ENCODE peak calls at places on chromosomes 6 and 20, in four cellular contexts. N is HepG2, A is K562, E is GM12878. X is an unnamed sample.

GRCh38 chr6:56246941-56247653 is at the start of gene COL21A1:
- DNase-seq in N (no peak), A (no peak), E (no peak), X (peak; percentile 35)

GRCh38 chr6:130376921-130377320 is 11.1 kb downstream of the TMEM200A start:
- DNase-seq in A (no peak), N (no peak), E (no peak), X (no peak)

GRCh38 chr6:16058188-16058780 is 70.6 kb upstream of the MYLIP start:
- DNase-seq in N (no peak), A (no peak), E (no peak), X (no peak)

GRCh38 chr6:28211840-28212509 is 13.1 kb upstream of the ZSCAN9 start:
- DNase-seq in N (no peak), E (no peak), A (peak; percentile 66), X (no peak)

GRCh38 chr6:111533087-111533784 is 50.2 kb upstream of the REV3L start:
- DNase-seq in E (no peak), A (no peak), N (no peak), X (no peak)

GRCh38 chr20:34744847-34745246 is 40.7 kb downstream of the TP53INP2 start:
- DNase-seq in N (no peak), A (no peak), E (no peak), X (no peak)

GRCh38 chr20:35226126-35226774 is at the start of gene MMP24:
- DNase-seq in E (no peak), A (no peak), N (no peak), X (no peak)

GRCh38 chr6:123030292-123030691 is 34.3 kb downstream of the CLVS2 start:
- DNase-seq in N (no peak), A (no peak), E (no peak), X (no peak)

GRCh38 chr20:46272389-46273047 is 35.8 kb downstream of the CDH22 start:
- DNase-seq in E (no peak), A (no peak), N (no peak), X (no peak)

GRCh38 chr20:37397954-37398749 is 52.2 kb downstream of the SRC start:
- DNase-seq in N (no peak), E (no peak), A (no peak), X (no peak)

GRCh38 chr6:84766118-84766683 is 1.8 kb upstream of the TBX18 start:
- DNase-seq in A (no peak), E (no peak), N (no peak), X (no peak)

GRCh38 chr20:17638835-17639407 is 43.1 kb downstream of the RRBP1 start:
- DNase-seq in E (no peak), A (no peak), N (no peak), X (no peak)

GRCh38 chr20:41650221-41650948 is 32.2 kb upstream of the CHD6 start:
- DNase-seq in N (no peak), A (no peak), E (no peak), X (no peak)

GRCh38 chr6:134063121-134063965 is 10.9 kb upstream of the SLC2A12 start:
- DNase-seq in E (no peak), N (peak; percentile 40), A (peak; percentile 76), X (no peak)

GRCh38 chr6:27295301-27296079 is 16.6 kb downstream of the POM121L2 start:
- DNase-seq in E (no peak), A (peak; percentile 78), N (peak; percentile 79), X (peak; percentile 37)

GRCh38 chr20:51223163-51223562 is 200.3 kb upstream of the KCNG1 start:
- DNase-seq in A (no peak), E (no peak), N (no peak), X (no peak)

GRCh38 chr20:56634735-56635422 is 5.8 kb downstream of the TFAP2C start:
- DNase-seq in N (no peak), A (no peak), E (no peak), X (no peak)

GRCh38 chr6:10441004-10441654 is 26.3 kb upstream of the TFAP2A start:
- DNase-seq in E (no peak), A (no peak), N (peak; percentile 63), X (no peak)

GRCh38 chr20:5638023-5638422 is 112.2 kb upstream of the SHLD1 start:
- DNase-seq in A (no peak), N (no peak), E (no peak), X (no peak)

GRCh38 chr20:5642155-5642981 is 107.8 kb upstream of the SHLD1 start:
- DNase-seq in E (no peak), N (no peak), A (no peak), X (peak; percentile 80)

DNA sequence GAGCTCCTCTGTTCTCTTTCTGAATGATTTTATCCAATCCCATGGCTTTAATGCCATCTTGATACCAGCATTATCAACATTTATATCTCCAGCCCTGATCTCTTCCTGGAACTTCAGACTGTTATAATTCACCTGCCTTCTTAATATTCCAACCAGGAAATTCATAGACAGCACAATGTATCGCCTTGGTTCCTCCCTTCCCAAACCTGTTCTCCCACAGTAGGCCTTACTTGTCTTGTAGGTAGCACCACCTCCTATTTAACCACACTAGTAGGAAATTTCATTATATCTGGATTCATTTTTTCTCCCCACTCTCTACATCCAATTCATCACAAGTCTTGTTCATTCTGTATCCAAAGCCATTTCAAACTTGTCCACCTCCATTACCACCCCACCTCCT is 106.3 kb upstream of the SHLD1 start:
- DNase-seq in E (no peak), A (no peak), N (no peak), X (no peak)
- TF ChIP-seq POLR2AphosphoS5 in E (no peak), A (no peak), N (no peak), X (no peak)

GRCh38 chr6:19156443-19156842 is 680.7 kb upstream of the ID4 start:
- DNase-seq in E (no peak), N (no peak), A (no peak), X (no peak)
- TF ChIP-seq MYC in E (no peak), N (no peak), A (no peak), X (no peak)

DNA sequence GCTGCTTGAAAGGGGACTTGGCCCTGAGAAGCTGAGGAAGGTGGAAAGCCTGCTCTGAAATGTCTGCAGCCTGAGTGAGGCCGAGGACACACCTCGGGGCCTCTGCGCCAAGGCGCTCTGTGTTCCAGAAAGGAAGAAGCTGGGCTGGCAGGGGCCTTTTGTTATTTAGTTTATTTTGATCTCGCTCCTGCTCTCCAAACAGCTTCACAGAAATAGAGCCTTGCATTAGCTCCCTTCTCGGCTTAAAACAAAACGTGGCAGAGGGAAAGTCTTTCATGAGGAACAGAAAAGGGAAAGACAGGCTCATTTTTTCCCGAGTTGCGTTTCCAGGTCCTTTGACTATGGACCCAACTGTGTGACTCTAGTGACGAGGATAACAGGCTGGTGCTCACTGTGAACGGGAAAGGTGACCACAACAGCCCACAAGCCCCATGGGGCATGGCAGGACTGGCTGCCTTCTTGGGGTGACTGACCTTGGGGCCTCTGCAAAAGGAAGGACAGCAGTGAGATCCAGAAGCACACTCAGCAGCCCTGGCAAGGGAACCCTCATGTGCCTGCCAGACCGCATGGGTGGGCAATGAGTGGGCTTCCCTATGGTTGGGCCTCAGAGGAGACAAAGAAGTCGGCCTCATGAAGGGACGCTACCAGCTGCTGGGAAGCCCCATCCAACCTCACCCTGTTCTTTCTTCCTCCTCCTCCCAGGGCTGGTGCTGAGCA is 18.7 kb downstream of the LEMD2 start:
- DNase-seq in A (no peak), E (no peak), N (no peak), X (peak; percentile 21)
- TF ChIP-seq POLR2AphosphoS5 in A (no peak), E (no peak), N (no peak), X (no peak)

GRCh38 chr6:3247255-3248146 is 11.2 kb upstream of the PSMG4 start:
- DNase-seq in E (no peak), A (peak; percentile 83), N (peak; percentile 87), X (peak; percentile 50)
- TF ChIP-seq MYC in E (no peak), A (no peak), N (peak; percentile 50), X (no peak)

GRCh38 chr6:125670586-125670985 is 78.8 kb upstream of the HEY2 start:
- DNase-seq in N (no peak), E (no peak), A (no peak), X (no peak)

GRCh38 chr6:125668071-125668470 is 81.4 kb upstream of the HEY2 start:
- DNase-seq in E (no peak), A (no peak), N (no peak), X (no peak)

GRCh38 chr6:125662301-125662700 is 87.1 kb upstream of the HEY2 start:
- DNase-seq in N (no peak), E (no peak), A (no peak), X (no peak)

GRCh38 chr6:125667326-125667725 is 82.1 kb upstream of the HEY2 start:
- DNase-seq in E (no peak), A (no peak), N (no peak), X (no peak)

GRCh38 chr6:125665415-125665814 is 84.0 kb upstream of the HEY2 start:
- DNase-seq in A (no peak), E (no peak), N (no peak), X (no peak)
- TF ChIP-seq POLR2AphosphoS5 in A (no peak), E (no peak), N (no peak), X (no peak)

GRCh38 chr20:12883507-12883885 is 125.3 kb upstream of the SPTLC3 start:
- DNase-seq in N (no peak), E (no peak), A (no peak), X (no peak)

GRCh38 chr20:12886618-12887363 is 122.0 kb upstream of the SPTLC3 start:
- DNase-seq in N (no peak), A (no peak), E (no peak), X (no peak)

DNA sequence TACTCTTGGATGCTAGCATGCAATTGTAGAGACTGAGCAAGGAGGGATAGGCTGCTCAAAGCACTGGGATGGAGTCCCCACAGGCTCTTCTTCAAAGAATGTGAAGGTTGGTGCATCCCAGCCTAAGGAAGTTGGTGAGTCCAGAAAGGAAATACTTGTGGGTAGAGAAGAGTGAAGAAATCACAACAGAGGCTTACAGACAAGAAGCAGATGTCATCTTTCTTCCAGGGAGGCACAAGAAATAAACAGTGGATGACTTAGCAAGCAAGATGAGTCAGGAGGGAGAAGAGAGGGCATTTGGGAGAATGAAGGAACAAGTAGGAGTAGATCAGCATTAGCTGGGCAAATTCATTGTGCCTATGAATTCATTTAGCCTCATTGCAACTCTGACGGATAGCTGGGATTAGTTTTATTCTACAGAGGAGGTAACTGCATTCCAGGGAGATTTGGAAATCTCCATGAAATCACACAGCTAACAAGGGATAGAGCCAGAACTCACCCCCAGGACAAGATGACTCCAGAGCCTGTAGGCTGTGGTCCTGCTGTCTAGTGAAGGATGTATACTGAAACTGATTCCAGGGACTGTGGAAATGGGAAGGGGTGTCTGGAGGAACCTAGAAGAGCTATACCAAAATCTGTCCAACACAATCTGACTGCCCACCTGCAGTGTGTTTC is 125.8 kb upstream of the SPTLC3 start:
- DNase-seq in A (no peak), E (no peak), N (no peak), X (no peak)
- TF ChIP-seq MYC in A (no peak), E (no peak), N (no peak), X (no peak)

DNA sequence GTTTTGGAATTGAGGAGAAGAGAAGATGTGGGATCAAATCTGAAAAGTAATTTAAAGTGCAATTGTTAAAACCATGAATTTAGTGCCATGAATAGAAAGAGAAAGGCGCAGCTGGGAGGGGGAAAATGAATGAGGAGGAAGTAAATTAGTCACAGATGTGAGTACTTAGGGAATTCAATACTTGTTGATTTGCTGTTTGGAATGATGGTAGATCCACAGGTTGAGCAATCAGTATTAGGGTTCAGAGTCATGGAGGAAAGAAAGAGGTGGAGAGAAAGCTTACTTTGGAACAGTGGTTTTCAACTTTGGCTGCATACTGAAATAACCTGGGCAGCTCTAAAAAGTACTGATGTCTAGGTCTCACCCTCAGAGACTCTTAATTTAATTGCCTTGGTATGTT is 229.7 kb upstream of the ASCC3 start:
- DNase-seq in N (no peak), A (no peak), E (no peak), X (no peak)
- TF ChIP-seq POLR2AphosphoS5 in N (no peak), A (no peak), E (no peak), X (no peak)

X was measured in endothelial cell of umbilical vein.